ENCODE peak calls at places on chromosomes 13 and 19, in nine cellular contexts. I is aorta; W is NCI-H1092; G is NCI-H2081; B is NCI-H2029 treated with DMSO at 0.1 percent for 48 hours; Z is iPS-NIHi11; L is stimulated activated CD4-positive, alpha-beta T cell treated with anti-CD3 and anti-CD28 coated beads, Interleukin-4, amount 100 ng/mL, for 4 hours; K is activated T-cell treated with anti-CD3 and anti-CD28 coated beads for 1 hour; O is fibroblast of lung. Y is an unnamed sample.

GRCh38 chr19:13817615-13818371 is 22.6 kb downstream of the ZSWIM4 start:
- DNase-seq in O (no peak), I (peak), K (no peak), W (no peak), G (peak), B (peak), Z (peak), L (peak), Y (no peak)

GRCh38 chr19:7348587-7349230 is at the start of gene ARHGEF18:
- DNase-seq in L (peak), O (no peak), B (no peak), Z (no peak), G (no peak), W (no peak), K (peak), I (peak), Y (no peak)

GRCh38 chr19:47885067-47885463 is 1.1 kb downstream of the SULT2A1 start:
- DNase-seq in O (no peak), Z (no peak), L (no peak), B (no peak), W (no peak), K (no peak), G (no peak), I (no peak), Y (no peak)

GRCh38 chr19:4988770-4989251 is 19.9 kb downstream of the KDM4B start:
- DNase-seq in O (peak), K (no peak), I (peak), Z (peak), G (no peak), L (no peak), W (no peak), B (no peak), Y (no peak)

GRCh38 chr19:16371540-16371986 is 46.9 kb downstream of the KLF2 start:
- DNase-seq in L (peak), O (no peak), B (no peak), W (no peak), Z (no peak), I (peak), K (peak), G (no peak), Y (no peak)

GRCh38 chr19:1324792-1325567 is 39.3 kb downstream of the EFNA2 start:
- DNase-seq in O (peak), W (peak), K (peak), I (peak), L (peak), G (peak), B (no peak), Z (peak), Y (no peak)

GRCh38 chr19:35334064-35334753 is 5.2 kb downstream of the CD22 start:
- DNase-seq in W (no peak), O (no peak), B (no peak), L (no peak), G (no peak), Z (no peak), I (no peak), K (no peak), Y (no peak)

GRCh38 chr13:37777676-37778075 is 91.9 kb downstream of the TRPC4 start:
- DNase-seq in K (no peak), B (no peak), Z (no peak), L (no peak), I (no peak), G (no peak), O (peak), W (no peak), Y (no peak)

GRCh38 chr13:42946927-42947326 is 45.1 kb downstream of the EPSTI1 start:
- DNase-seq in L (no peak), W (no peak), K (no peak), B (no peak), Z (no peak), G (no peak), O (peak), I (no peak), Y (no peak)

GRCh38 chr13:33205804-33206221 is 79.7 kb downstream of the STARD13 start:
- DNase-seq in Z (peak), B (no peak), K (no peak), O (peak), L (no peak), I (no peak), G (no peak), W (no peak), Y (peak)

GRCh38 chr13:113327766-113328391 is 30.8 kb downstream of the LAMP1 start:
- DNase-seq in I (no peak), K (no peak), O (no peak), B (no peak), Z (no peak), G (no peak), L (no peak), W (no peak), Y (no peak)

GRCh38 chr19:2251577-2252480 is 2.7 kb downstream of the AMH start:
- DNase-seq in G (no peak), W (no peak), I (no peak), O (peak), Z (peak), B (no peak), K (no peak), L (no peak), Y (no peak)

GRCh38 chr13:40583738-40584137 is 82.7 kb downstream of the FOXO1 start:
- DNase-seq in G (no peak), O (no peak), B (no peak), L (no peak), K (no peak), Z (no peak), W (no peak), I (no peak), Y (no peak)

GRCh38 chr13:35978607-35979316 is 152.4 kb downstream of the DCLK1 start:
- DNase-seq in Z (peak), L (no peak), W (peak), K (no peak), I (no peak), B (peak), G (peak), O (peak), Y (peak)

GRCh38 chr19:58562126-58563033 is 4.0 kb upstream of the UBE2M start:
- DNase-seq in B (no peak), W (no peak), I (peak), O (peak), L (peak), Z (peak), G (no peak), K (no peak), Y (no peak)

GRCh38 chr13:100096526-100096925 is 7.6 kb downstream of the PCCA start:
- DNase-seq in G (no peak), K (no peak), B (no peak), Z (no peak), L (no peak), W (no peak), I (no peak), O (no peak), Y (no peak)

GRCh38 chr13:50085063-50085462 is 69.8 kb downstream of the KCNRG start:
- DNase-seq in L (no peak), G (peak), I (no peak), K (no peak), B (no peak), W (no peak), O (no peak), Z (no peak), Y (peak)

GRCh38 chr13:40152145-40152544 is 496.7 kb downstream of the COG6 start:
- DNase-seq in B (no peak), I (no peak), O (peak), L (no peak), W (no peak), K (no peak), Z (peak), G (no peak), Y (peak)

GRCh38 chr13:33744589-33745369 is 73.2 kb upstream of the RFC3 start:
- DNase-seq in W (peak), K (no peak), G (peak), O (peak), B (peak), L (no peak), I (no peak), Z (peak), Y (no peak)

GRCh38 chr13:54185785-54186184 is 1157.2 kb downstream of the OLFM4 start:
- DNase-seq in B (no peak), Z (peak), O (no peak), W (no peak), L (no peak), I (no peak), K (no peak), G (peak), Y (peak)

GRCh38 chr13:113740661-113741060 is 18.4 kb upstream of the TMEM255B start:
- DNase-seq in G (no peak), W (no peak), O (no peak), B (no peak), L (no peak), Z (no peak), I (peak), K (no peak), Y (no peak)

GRCh38 chr13:72101768-72102400 is 234.9 kb upstream of the DACH1 start:
- DNase-seq in O (no peak), Z (no peak), W (no peak), L (no peak), B (no peak), I (no peak), G (no peak), K (no peak), Y (no peak)

GRCh38 chr19:3881272-3882040 is 971 bp downstream of the ATCAY start:
- DNase-seq in I (no peak), L (no peak), W (no peak), K (no peak), O (no peak), G (no peak), Z (peak), B (no peak), Y (no peak)

GRCh38 chr13:89925107-89925506 is 1422.4 kb upstream of the MIR17HG start:
- DNase-seq in L (no peak), B (no peak), Z (peak), W (peak), O (peak), G (peak), I (no peak), K (no peak), Y (peak)

GRCh38 chr13:109156181-109156935 is 526.9 kb downstream of the MYO16 start:
- DNase-seq in L (no peak), K (no peak), I (peak), B (no peak), W (no peak), O (peak), G (no peak), Z (no peak), Y (no peak)

GRCh38 chr13:100808848-100809247 is 134.3 kb upstream of the TMTC4 start:
- DNase-seq in Z (no peak), W (no peak), I (no peak), G (no peak), O (no peak), B (no peak), K (no peak), L (no peak), Y (peak)

GRCh38 chr19:4358709-4359626 is 15.6 kb downstream of the MPND start:
- DNase-seq in Z (peak), B (no peak), O (no peak), G (no peak), W (no peak), I (no peak), K (no peak), L (no peak), Y (no peak)

GRCh38 chr19:35144600-35145436 is 1.8 kb downstream of the FXYD7 start:
- DNase-seq in G (no peak), O (no peak), Z (peak), B (peak), W (no peak), K (no peak), I (no peak), L (no peak), Y (peak)

GRCh38 chr13:25190256-25190655 is 18.2 kb upstream of the AMER2 start:
- DNase-seq in L (no peak), B (no peak), Z (no peak), I (no peak), W (no peak), K (no peak), O (no peak), G (no peak), Y (no peak)